ENCODE peak calls at places on chromosomes 3 and 15, in nine cellular contexts. X is NCI-H2081, E is GM12892, R is ELR, C is DMS153, B is RKO, Y is MCF 10A, S is pons, L is naive B cell. Z is an unnamed sample.

GRCh38 chr15:38195191-38195901 is 57.3 kb upstream of the SPRED1 start:
- DNase-seq in X (no peak), E (no peak), R (no peak), C (peak), B (no peak), Y (no peak), S (peak), L (no peak), Z (no peak)

GRCh38 chr3:59266551-59266950 is 216.7 kb upstream of the CFAP20DC start:
- DNase-seq in X (no peak), E (no peak), R (no peak), C (no peak), B (no peak), Y (no peak), S (no peak), L (no peak), Z (no peak)

GRCh38 chr15:29681486-29681845 is 140.8 kb downstream of the TJP1 start:
- DNase-seq in X (no peak), E (no peak), R (no peak), C (no peak), B (no peak), Y (no peak), S (no peak), L (no peak), Z (no peak)

GRCh38 chr15:96285715-96286367 is 44.7 kb upstream of the NR2F2 start:
- DNase-seq in X (no peak), E (no peak), R (no peak), C (no peak), B (no peak), Y (no peak), S (no peak), L (no peak), Z (no peak)

GRCh38 chr3:42115223-42115622 is 24.1 kb downstream of the TRAK1 start:
- DNase-seq in X (no peak), E (no peak), R (no peak), C (no peak), B (no peak), Y (peak), S (no peak), L (no peak), Z (no peak)

GRCh38 chr3:186108106-186108940 is 566 bp downstream of the ETV5 start:
- DNase-seq in X (no peak), E (peak), R (peak), C (no peak), B (peak), Y (peak), S (peak), L (peak), Z (no peak)

GRCh38 chr3:62835594-62836236 is 39.5 kb downstream of the CADPS start:
- DNase-seq in X (no peak), E (no peak), R (no peak), C (no peak), B (no peak), Y (no peak), S (no peak), L (no peak), Z (no peak)

GRCh38 chr15:50144342-50145120 is 25.5 kb upstream of the ATP8B4 start:
- DNase-seq in X (no peak), E (no peak), R (no peak), C (no peak), B (no peak), Y (no peak), S (no peak), L (no peak), Z (peak)

GRCh38 chr15:77107531-77108355 is 36.8 kb upstream of the TSPAN3 start:
- DNase-seq in X (peak), E (no peak), R (peak), C (no peak), B (peak), Y (peak), S (peak), L (no peak), Z (peak)

GRCh38 chr3:111311709-111312235 is 230.2 kb upstream of the CD96 start:
- DNase-seq in X (no peak), E (no peak), R (no peak), C (no peak), B (no peak), Y (no peak), S (peak), L (no peak), Z (no peak)

GRCh38 chr3:111215481-111215880 is 143.9 kb downstream of the NECTIN3 start:
- DNase-seq in X (no peak), E (no peak), R (peak), C (no peak), B (no peak), Y (no peak), S (no peak), L (no peak), Z (no peak)

GRCh38 chr3:19149388-19149787 is 1.1 kb downstream of the KCNH8 start:
- DNase-seq in X (no peak), E (no peak), R (peak), C (no peak), B (peak), Y (peak), S (peak), L (peak), Z (peak)

GRCh38 chr3:184600685-184601377 is 39.2 kb downstream of the EPHB3 start:
- DNase-seq in X (no peak), E (no peak), R (no peak), C (no peak), B (no peak), Y (peak), S (no peak), L (no peak), Z (no peak)

GRCh38 chr3:31980530-31981205 is 394 bp downstream of the OSBPL10 start:
- DNase-seq in X (peak), E (peak), R (peak), C (peak), B (peak), Y (peak), S (no peak), L (peak), Z (peak)

GRCh38 chr3:128946411-128946810 is 47.5 kb downstream of the CFAP92 start:
- DNase-seq in X (no peak), E (no peak), R (no peak), C (no peak), B (no peak), Y (no peak), S (no peak), L (no peak), Z (no peak)

GRCh38 chr3:143070977-143071551 is 48.5 kb upstream of the CHST2 start:
- DNase-seq in X (no peak), E (no peak), R (peak), C (no peak), B (no peak), Y (no peak), S (no peak), L (no peak), Z (no peak)

GRCh38 chr3:111070772-111071256 is 802 bp upstream of the NECTIN3 start:
- DNase-seq in X (no peak), E (no peak), R (no peak), C (no peak), B (no peak), Y (peak), S (no peak), L (no peak), Z (peak)

GRCh38 chr3:112424394-112424793 is 74.9 kb downstream of the BTLA start:
- DNase-seq in X (no peak), E (no peak), R (no peak), C (no peak), B (no peak), Y (no peak), S (no peak), L (peak), Z (no peak)

GRCh38 chr3:46097691-46098241 is 70.5 kb upstream of the XCR1 start:
- DNase-seq in X (no peak), E (no peak), R (peak), C (no peak), B (no peak), Y (peak), S (peak), L (no peak), Z (no peak)

GRCh38 chr3:42476225-42477160 is 25.9 kb upstream of the VIPR1 start:
- DNase-seq in X (peak), E (no peak), R (no peak), C (no peak), B (no peak), Y (peak), S (no peak), L (no peak), Z (peak)

GRCh38 chr3:61718565-61718964 is 157.2 kb downstream of the PTPRG start:
- DNase-seq in X (no peak), E (no peak), R (no peak), C (no peak), B (no peak), Y (no peak), S (no peak), L (no peak), Z (no peak)

GRCh38 chr3:37114251-37115145 is 59.9 kb downstream of the LRRFIP2 start:
- DNase-seq in X (no peak), E (no peak), R (peak), C (no peak), B (peak), Y (peak), S (no peak), L (no peak), Z (no peak)

GRCh38 chr3:27311400-27311799 is 57.8 kb downstream of the NEK10 start:
- DNase-seq in X (no peak), E (no peak), R (peak), C (no peak), B (peak), Y (peak), S (peak), L (no peak), Z (no peak)

GRCh38 chr3:38099518-38099917 is 37.4 kb downstream of the ACAA1 start:
- DNase-seq in X (no peak), E (no peak), R (no peak), C (no peak), B (no peak), Y (no peak), S (no peak), L (no peak), Z (no peak)

GRCh38 chr15:100878601-100879000 is 1.0 kb upstream of the ALDH1A3 start:
- DNase-seq in X (no peak), E (no peak), R (no peak), C (no peak), B (no peak), Y (no peak), S (no peak), L (no peak), Z (no peak)

GRCh38 chr3:30855390-30855789 is 39.1 kb downstream of the GADL1 start:
- DNase-seq in X (peak), E (no peak), R (peak), C (no peak), B (no peak), Y (peak), S (no peak), L (no peak), Z (no peak)

GRCh38 chr3:169529013-169529412 is 134.5 kb downstream of the MECOM start:
- DNase-seq in X (no peak), E (no peak), R (no peak), C (no peak), B (no peak), Y (no peak), S (no peak), L (no peak), Z (no peak)

GRCh38 chr15:63243101-63243500 is 34.3 kb upstream of the APH1B start:
- DNase-seq in X (no peak), E (no peak), R (no peak), C (no peak), B (no peak), Y (no peak), S (no peak), L (no peak), Z (no peak)

GRCh38 chr15:58797505-58797904 is 26.4 kb downstream of the MINDY2 start:
- DNase-seq in X (no peak), E (no peak), R (no peak), C (no peak), B (no peak), Y (no peak), S (no peak), L (no peak), Z (no peak)

GRCh38 chr3:159273608-159274007 is 471.8 kb downstream of the MFSD1 start:
- DNase-seq in X (no peak), E (no peak), R (peak), C (no peak), B (peak), Y (peak), S (no peak), L (no peak), Z (no peak)

GRCh38 chr3:41907330-41908073 is 54.4 kb downstream of the ULK4 start:
- DNase-seq in X (no peak), E (no peak), R (peak), C (no peak), B (peak), Y (peak), S (no peak), L (no peak), Z (no peak)

GRCh38 chr15:90423920-90424319 is 35.9 kb downstream of the IQGAP1 start:
- DNase-seq in X (no peak), E (no peak), R (no peak), C (no peak), B (no peak), Y (no peak), S (no peak), L (no peak), Z (no peak)

GRCh38 chr3:127792664-127793292 is 29.5 kb downstream of the MGLL start:
- DNase-seq in X (no peak), E (no peak), R (peak), C (no peak), B (no peak), Y (peak), S (no peak), L (no peak), Z (no peak)

GRCh38 chr3:138479355-138479964 is 45.0 kb downstream of the ESYT3 start:
- DNase-seq in X (peak), E (no peak), R (peak), C (peak), B (peak), Y (peak), S (peak), L (peak), Z (peak)

GRCh38 chr3:94115482-94115881 is 52.6 kb downstream of the NSUN3 start:
- DNase-seq in X (peak), E (no peak), R (peak), C (no peak), B (peak), Y (peak), S (peak), L (no peak), Z (no peak)

GRCh38 chr3:66012711-66013110 is 26.0 kb downstream of the MAGI1 start:
- DNase-seq in X (no peak), E (no peak), R (no peak), C (no peak), B (no peak), Y (no peak), S (no peak), L (no peak), Z (no peak)

GRCh38 chr15:100247228-100248225 is 94.2 kb downstream of the ADAMTS17 start:
- DNase-seq in X (no peak), E (no peak), R (no peak), C (no peak), B (no peak), Y (no peak), S (no peak), L (no peak), Z (no peak)